ENCODE peak calls at places on chromosomes 11 and 22, in eight cellular contexts. Q is posterior vena cava; Y is iPS-NIHi11; N is KBM-7; A is transverse colon; S is neural progenitor cell; L is activated CD8-positive, alpha-beta memory T cell treated with anti-CD3 and anti-CD28 coated beads, Interleukin-2, amount 50 U/mL, for 4 hours; W is cardiac fibroblast. T is an unnamed sample.

GRCh38 chr11:44147751-44148150 is 52.3 kb downstream of the EXT2 start:
- DNase-seq in W (peak), Q (no peak), L (no peak), N (no peak), Y (no peak), S (no peak), A (no peak), T (no peak)

GRCh38 chr22:22893891-22894739 is 6.5 kb downstream of the IGLL5 start:
- DNase-seq in A (no peak), L (peak), Y (no peak), Q (no peak), S (no peak), N (no peak), W (no peak), T (peak)

GRCh38 chr11:102603576-102603975 is 21.6 kb downstream of the MMP20 start:
- DNase-seq in S (no peak), Q (no peak), N (no peak), L (no peak), Y (no peak), A (no peak), W (no peak), T (no peak)

GRCh38 chr22:29475550-29475949 is 4.5 kb upstream of the NEFH start:
- DNase-seq in Q (no peak), A (no peak), L (no peak), N (no peak), W (no peak), Y (no peak), S (no peak), T (no peak)

GRCh38 chr11:76655466-76656086 is 15.0 kb downstream of the LRRC32 start:
- DNase-seq in W (no peak), S (no peak), Y (no peak), N (no peak), A (no peak), Q (peak), L (no peak), T (no peak)

GRCh38 chr11:15645201-15645600 is 530.5 kb downstream of the INSC start:
- DNase-seq in Y (no peak), Q (no peak), W (no peak), L (no peak), S (no peak), A (peak), N (no peak), T (no peak)

GRCh38 chr22:41410311-41410751 is 28.6 kb downstream of the TEF start:
- DNase-seq in S (no peak), Y (no peak), L (no peak), A (no peak), W (no peak), Q (no peak), N (no peak), T (no peak)

GRCh38 chr11:125689460-125689859 is 8.8 kb upstream of the ACRV1 start:
- DNase-seq in W (no peak), L (no peak), Y (no peak), A (no peak), N (no peak), Q (no peak), S (no peak), T (no peak)

GRCh38 chr22:42902875-42903510 is 45.9 kb upstream of the ARFGAP3 start:
- DNase-seq in A (peak), L (no peak), S (peak), Y (no peak), W (peak), Q (no peak), N (no peak), T (no peak)

GRCh38 chr22:39270792-39271191 is 26.0 kb upstream of the PDGFB start:
- DNase-seq in Y (no peak), S (no peak), A (no peak), L (no peak), W (no peak), Q (no peak), N (no peak), T (no peak)

GRCh38 chr11:75380716-75381420 is 18.4 kb upstream of the RPS3 start:
- DNase-seq in A (peak), Q (peak), Y (peak), L (no peak), N (peak), S (no peak), W (no peak), T (no peak)

GRCh38 chr22:40620464-40621046 is 16.0 kb downstream of the MRTFA start:
- DNase-seq in Y (no peak), A (no peak), S (no peak), Q (no peak), N (no peak), L (no peak), W (peak), T (no peak)

GRCh38 chr11:34476853-34477252 is 36.7 kb downstream of the ELF5 start:
- DNase-seq in L (no peak), Q (no peak), Y (no peak), N (no peak), W (no peak), S (no peak), A (no peak), T (no peak)

GRCh38 chr11:21552910-21553309 is 640.0 kb upstream of the ANO5 start:
- DNase-seq in Y (no peak), S (no peak), L (no peak), N (no peak), Q (no peak), W (no peak), A (no peak), T (no peak)

GRCh38 chr11:71498091-71498490 is 29.0 kb upstream of the KRTAP5-7 start:
- DNase-seq in A (no peak), S (no peak), W (no peak), Q (peak), N (no peak), Y (no peak), L (no peak), T (no peak)

GRCh38 chr22:20949698-20950183 is 17.3 kb upstream of the AIFM3 start:
- DNase-seq in Q (peak), Y (no peak), A (no peak), S (no peak), N (no peak), L (no peak), W (no peak), T (no peak)

GRCh38 chr11:62671604-62672528 is at the start of the genes LBHD1 and UQCC3:
- DNase-seq in W (peak), Y (peak), L (peak), Q (peak), N (peak), A (peak), S (peak), T (peak)

GRCh38 chr11:91591021-91591420 is 633.6 kb upstream of the FAT3 start:
- DNase-seq in A (no peak), N (no peak), S (no peak), Y (no peak), L (no peak), W (no peak), Q (no peak), T (no peak)

GRCh38 chr11:121800704-121801516 is 315.1 kb downstream of the BLID start:
- DNase-seq in N (no peak), Y (peak), Q (no peak), W (no peak), S (peak), L (no peak), A (no peak), T (peak)

GRCh38 chr11:1199689-1200610 is 22.9 kb upstream of the MUC5B start:
- DNase-seq in Q (peak), Y (peak), S (no peak), L (peak), A (peak), W (no peak), N (no peak), T (no peak)

GRCh38 chr11:129041611-129042018 is 98.9 kb upstream of the TP53AIP1 start:
- DNase-seq in S (no peak), Y (no peak), A (no peak), Q (no peak), W (peak), N (no peak), L (no peak), T (no peak)

GRCh38 chr11:100876826-100877545 is 189.9 kb downstream of the ARHGAP42 start:
- DNase-seq in Q (no peak), L (no peak), N (no peak), A (no peak), Y (peak), W (peak), S (no peak), T (no peak)

GRCh38 chr11:119616586-119617342 is 112.2 kb downstream of the NECTIN1 start:
- DNase-seq in A (no peak), Q (no peak), S (no peak), Y (no peak), L (no peak), W (no peak), N (no peak), T (no peak)

GRCh38 chr11:127656266-127656879 is 655.8 kb upstream of the KIRREL3 start:
- DNase-seq in A (no peak), N (no peak), S (no peak), L (no peak), W (peak), Q (no peak), Y (no peak), T (no peak)

T was measured in ovary.